ENCODE peak calls at places on chromosomes 11 and 22, in seven cellular contexts. M is KBM-7; G is HEK293T; W is stimulated activated CD8-positive, alpha-beta memory T cell treated with anti-CD3 and anti-CD28 coated beads, Interleukin-2, amount 100 ng/mL, for 1 hour; R is stimulated activated CD4-positive, alpha-beta T cell treated with anti-CD3 and anti-CD28 coated beads, Interleukin-1b, Interleukin-23, amount 100 ng/mL, for 24 hours; E is CD8-positive, alpha-beta T cell; B is T-helper 9 cell. C is an unnamed sample.

GRCh38 chr22:50530857-50531545 is 1.2 kb upstream of the TYMP start:
- DNase-seq in M (no peak), G (no peak), W (peak), R (peak), E (peak), B (peak), C (no peak)

GRCh38 chr22:33758125-33758483 is 162.2 kb downstream of the LARGE1 start:
- DNase-seq in M (no peak), G (no peak), W (no peak), R (no peak), E (no peak), B (no peak), C (no peak)

GRCh38 chr11:134740590-134741342 is 328.7 kb upstream of the B3GAT1 start:
- DNase-seq in M (no peak), G (no peak), W (no peak), R (no peak), E (no peak), B (no peak), C (no peak)

GRCh38 chr22:31339148-31339832 is 6.9 kb downstream of the PATZ1 start:
- DNase-seq in M (no peak), G (no peak), W (no peak), R (no peak), E (no peak), B (no peak), C (no peak)

GRCh38 chr11:133953999-133954398 is 2.8 kb downstream of the IGSF9B start:
- DNase-seq in M (no peak), G (no peak), W (no peak), R (no peak), E (no peak), B (no peak), C (no peak)

GRCh38 chr22:37032535-37033460 is 13.3 kb downstream of the MPST start:
- DNase-seq in M (no peak), G (no peak), W (no peak), R (no peak), E (no peak), B (no peak), C (no peak)

GRCh38 chr22:37260939-37261338 is 16.9 kb upstream of the RAC2 start:
- DNase-seq in M (peak), G (peak), W (peak), R (no peak), E (no peak), B (no peak), C (no peak)

GRCh38 chr11:125164422-125165110 is at the start of gene PKNOX2:
- DNase-seq in M (peak), G (peak), W (peak), R (peak), E (peak), B (peak), C (no peak)

GRCh38 chr22:32661296-32661695 is 140.2 kb upstream of the TIMP3 start:
- DNase-seq in M (no peak), G (no peak), W (no peak), R (no peak), E (no peak), B (no peak), C (peak)

GRCh38 chr11:2581931-2582435 is 117.8 kb downstream of the KCNQ1OT1 start:
- DNase-seq in M (no peak), G (no peak), W (no peak), R (no peak), E (no peak), B (no peak), C (no peak)

GRCh38 chr11:121253951-121254350 is 38.6 kb upstream of the SC5D start:
- DNase-seq in M (no peak), G (no peak), W (no peak), R (no peak), E (no peak), B (no peak), C (no peak)

GRCh38 chr11:44916797-44917196 is 33.9 kb downstream of the TP53I11 start:
- DNase-seq in M (no peak), G (no peak), W (no peak), R (no peak), E (no peak), B (no peak), C (no peak)

GRCh38 chr22:45703758-45704157 is 32.1 kb downstream of the ATXN10 start:
- DNase-seq in M (no peak), G (no peak), W (no peak), R (no peak), E (no peak), B (no peak), C (no peak)

GRCh38 chr11:122128146-122128545 is 12.1 kb upstream of the BLID start:
- DNase-seq in M (no peak), G (no peak), W (no peak), R (no peak), E (no peak), B (no peak), C (no peak)

GRCh38 chr11:3109921-3110706 is 52.9 kb upstream of the CARS1 start:
- DNase-seq in M (peak), G (peak), W (no peak), R (no peak), E (no peak), B (no peak), C (no peak)

GRCh38 chr11:45444796-45445195 is 158.7 kb upstream of the SYT13 start:
- DNase-seq in M (no peak), G (no peak), W (no peak), R (no peak), E (no peak), B (no peak), C (no peak)

GRCh38 chr11:128632151-128632791 is 44.9 kb upstream of the ETS1 start:
- DNase-seq in M (peak), G (peak), W (no peak), R (no peak), E (peak), B (no peak), C (no peak)

GRCh38 chr11:28962492-28962891 is 854.3 kb downstream of the METTL15 start:
- DNase-seq in M (no peak), G (no peak), W (no peak), R (no peak), E (no peak), B (no peak), C (no peak)

GRCh38 chr22:44837481-44837880 is 85.1 kb downstream of the ARHGAP8 start:
- DNase-seq in M (no peak), G (no peak), W (no peak), R (no peak), E (no peak), B (no peak), C (no peak)

GRCh38 chr11:20640401-20640800 is 29.0 kb upstream of the NELL1 start:
- DNase-seq in M (no peak), G (no peak), W (no peak), R (no peak), E (no peak), B (no peak), C (no peak)

GRCh38 chr22:46769191-46769675 is 6.8 kb downstream of the TBC1D22A start:
- DNase-seq in M (no peak), G (no peak), W (no peak), R (no peak), E (no peak), B (no peak), C (no peak)

GRCh38 chr11:3905080-3905953 is 49.9 kb downstream of the STIM1 start:
- DNase-seq in M (peak), G (no peak), W (peak), R (peak), E (peak), B (peak), C (peak)

GRCh38 chr11:67416416-67417335 is 1.2 kb downstream of the CARNS1 start:
- DNase-seq in M (peak), G (no peak), W (no peak), R (no peak), E (peak), B (peak), C (no peak)

GRCh38 chr11:86812981-86813380 is 12.6 kb downstream of the PRSS23 start:
- DNase-seq in M (no peak), G (no peak), W (no peak), R (no peak), E (no peak), B (no peak), C (no peak)

GRCh38 chr22:42299586-42300285 is 29.3 kb upstream of the TCF20 start:
- DNase-seq in M (peak), G (no peak), W (no peak), R (no peak), E (no peak), B (peak), C (no peak)

C was measured in GM04504.